ENCODE peak calls at places on chromosomes 13 and 19, in five cellular contexts. B is CD4-positive, alpha-beta T cell; P is AG04450; Y is CD8-positive, alpha-beta memory T cell; X is uterus. T is an unnamed sample.

GRCh38 chr13:45943965-45944364 is 92.4 kb upstream of the SIAH3 start:
- DNase-seq in B (no peak), P (no peak), Y (no peak), X (no peak), T (no peak)

GRCh38 chr19:39160523-39160861 is 34.9 kb downstream of the PAK4 start:
- DNase-seq in B (no peak), P (peak), Y (no peak), X (no peak), T (no peak)

GRCh38 chr19:7864719-7865074 is 9.5 kb downstream of the PRR36 start:
- DNase-seq in B (no peak), P (no peak), Y (no peak), X (no peak), T (no peak)

GRCh38 chr19:44785271-44785670 is 7.6 kb downstream of the CBLC start:
- DNase-seq in B (no peak), P (no peak), Y (no peak), X (no peak), T (no peak)

GRCh38 chr19:32580353-32580900 is 563 bp upstream of the PDCD5 start:
- DNase-seq in B (no peak), P (no peak), Y (no peak), X (no peak), T (no peak)

GRCh38 chr19:49859838-49860715 is 7.3 kb downstream of the PNKP start:
- DNase-seq in B (no peak), P (no peak), Y (no peak), X (no peak), T (no peak)

GRCh38 chr19:33750587-33751385 is 45.9 kb upstream of the KCTD15 start:
- DNase-seq in B (no peak), P (no peak), Y (no peak), X (no peak), T (no peak)

GRCh38 chr19:16445238-16446107 is 26.3 kb downstream of the EPS15L1 start:
- DNase-seq in B (no peak), P (no peak), Y (no peak), X (no peak), T (no peak)

GRCh38 chr13:48446454-48446853 is 33.5 kb upstream of the LPAR6 start:
- DNase-seq in B (no peak), P (peak), Y (no peak), X (no peak), T (no peak)

GRCh38 chr13:32136716-32137115 is 105.1 kb downstream of the FRY start:
- DNase-seq in B (no peak), P (no peak), Y (no peak), X (no peak), T (no peak)

GRCh38 chr13:95896302-95896701 is 156.9 kb downstream of the UGGT2 start:
- DNase-seq in B (no peak), P (no peak), Y (no peak), X (no peak), T (no peak)

GRCh38 chr19:32067686-32068085 is 277.7 kb upstream of the ZNF507 start:
- DNase-seq in B (no peak), P (no peak), Y (no peak), X (no peak), T (no peak)

GRCh38 chr13:31605076-31605858 is 134.1 kb upstream of the RXFP2 start:
- DNase-seq in B (no peak), P (no peak), Y (no peak), X (no peak), T (no peak)

GRCh38 chr19:15715642-15716041 is 12.2 kb upstream of the OR10H2 start:
- DNase-seq in B (no peak), P (no peak), Y (no peak), X (no peak), T (no peak)

GRCh38 chr13:87982436-87982835 is 311.3 kb downstream of the SLITRK5 start:
- DNase-seq in B (no peak), P (no peak), Y (no peak), X (no peak), T (no peak)

GRCh38 chr19:16836115-16836905 is 7.1 kb downstream of the SIN3B start:
- DNase-seq in B (no peak), P (no peak), Y (no peak), X (peak), T (no peak)

GRCh38 chr19:10552596-10553053 is 8.9 kb downstream of the ATG4D start:
- DNase-seq in B (no peak), P (no peak), Y (no peak), X (no peak), T (no peak)

GRCh38 chr19:49110567-49110966 is 3.6 kb upstream of the LIN7B start:
- DNase-seq in B (no peak), P (no peak), Y (no peak), X (no peak), T (no peak)

GRCh38 chr19:13053761-13054604 is 48.7 kb downstream of the LYL1 start:
- DNase-seq in B (no peak), P (peak), Y (no peak), X (peak), T (no peak)

GRCh38 chr19:30920238-30920637 is 429.0 kb downstream of the TSHZ3 start:
- DNase-seq in B (no peak), P (no peak), Y (no peak), X (no peak), T (peak)

GRCh38 chr13:26663801-26664200 is 96.8 kb downstream of the GPR12 start:
- DNase-seq in B (no peak), P (no peak), Y (no peak), X (no peak), T (no peak)

DNA sequence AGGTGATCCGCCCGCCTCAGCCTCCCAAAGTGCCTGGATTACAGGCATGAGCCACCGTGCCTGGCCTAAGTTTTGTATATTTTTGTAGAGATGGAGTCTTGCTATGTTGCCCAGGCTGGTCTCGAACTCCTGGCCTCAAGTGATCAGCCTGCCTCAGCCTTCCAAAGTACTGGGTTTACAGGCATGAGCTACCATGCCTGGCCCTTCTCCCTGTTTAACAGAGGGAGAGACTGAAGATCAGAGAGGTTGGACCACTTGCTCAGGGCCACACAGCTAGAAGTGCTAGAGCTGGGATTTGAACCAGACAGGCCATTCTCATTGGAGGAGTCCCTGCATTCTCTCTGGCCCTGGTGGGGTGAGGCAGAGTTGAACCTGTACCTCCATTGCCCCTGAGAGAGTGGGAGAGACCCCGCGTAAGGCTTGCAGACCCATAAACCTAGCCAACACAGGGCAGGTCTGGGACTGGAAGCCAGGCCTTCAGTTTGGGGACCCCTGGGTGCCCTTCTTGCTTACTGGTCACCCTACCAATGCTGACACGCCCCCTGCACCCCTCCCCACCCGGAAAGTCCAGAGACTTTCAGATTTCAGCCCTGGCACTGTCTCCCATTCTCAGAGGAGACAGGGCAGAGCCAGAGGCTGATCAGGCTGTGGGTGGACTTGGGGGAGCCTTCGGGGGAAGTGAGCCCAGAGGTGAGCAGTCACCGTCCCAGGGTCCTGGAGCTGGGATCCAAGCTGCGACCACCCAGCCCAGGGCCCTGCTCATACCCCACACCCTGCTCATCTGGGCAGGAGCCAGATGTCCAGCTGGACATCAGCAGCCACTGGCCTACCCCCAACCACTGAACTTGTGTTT is 13.3 kb downstream of the TTYH1 start:
- DNase-seq in B (no peak), P (no peak), Y (no peak), X (no peak), T (no peak)
- H3K27ac ChIP-seq in B (no peak), P (no peak), Y (no peak), X (no peak), T (peak)

DNA sequence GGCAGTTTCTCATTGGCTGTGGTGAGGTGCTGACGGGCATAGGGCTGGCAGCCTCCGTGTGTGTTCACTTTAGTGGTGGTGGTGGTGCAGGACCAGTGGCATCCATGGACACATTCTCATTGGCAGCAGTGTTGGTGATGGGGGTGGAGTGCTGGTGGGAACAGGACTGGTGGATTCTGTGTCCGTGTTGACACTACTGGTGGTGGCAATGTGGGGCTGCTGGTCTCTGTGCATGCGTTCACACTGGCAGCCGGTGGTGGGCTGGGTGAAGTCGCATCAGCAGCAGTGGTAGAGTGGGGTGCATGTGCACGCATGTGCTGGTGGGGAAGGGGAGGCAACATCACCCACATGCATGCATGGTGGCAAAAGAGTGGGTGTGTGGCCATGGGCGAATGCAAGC is 1471.4 kb upstream of the PCDH20 start:
- DNase-seq in B (no peak), P (no peak), Y (no peak), X (no peak), T (no peak)
- H3K27ac ChIP-seq in B (no peak), P (no peak), Y (no peak), X (no peak), T (no peak)

GRCh38 chr13:92821324-92821723 is 405.3 kb upstream of the GPC6 start:
- DNase-seq in B (no peak), P (no peak), Y (no peak), X (no peak), T (no peak)

GRCh38 chr13:92826197-92826596 is 400.4 kb upstream of the GPC6 start:
- DNase-seq in B (no peak), P (no peak), Y (no peak), X (no peak), T (no peak)

GRCh38 chr13:92827503-92827902 is 399.1 kb upstream of the GPC6 start:
- DNase-seq in B (no peak), P (no peak), Y (no peak), X (no peak), T (no peak)

DNA sequence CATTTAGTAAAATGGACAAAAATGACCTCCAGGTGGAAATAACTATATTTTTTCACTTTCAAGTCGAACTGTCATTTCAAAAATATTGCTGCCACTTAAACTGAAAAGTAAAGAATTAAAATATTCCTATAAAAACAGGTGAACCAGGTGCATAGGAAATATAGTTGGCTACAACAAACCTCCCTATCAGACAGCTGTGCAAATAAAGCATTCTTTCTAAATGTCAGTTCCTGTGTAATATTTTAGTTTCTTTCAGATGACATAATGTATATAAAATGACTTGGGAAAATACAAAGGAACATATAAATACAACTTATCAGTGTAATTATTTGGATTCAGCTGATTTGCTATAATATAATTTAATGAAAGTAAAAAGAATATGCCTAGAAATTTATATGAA is 403.5 kb upstream of the GPC6 start:
- DNase-seq in B (no peak), P (no peak), Y (no peak), X (no peak), T (no peak)
- H3K27ac ChIP-seq in B (no peak), P (no peak), Y (no peak), X (no peak), T (no peak)

DNA sequence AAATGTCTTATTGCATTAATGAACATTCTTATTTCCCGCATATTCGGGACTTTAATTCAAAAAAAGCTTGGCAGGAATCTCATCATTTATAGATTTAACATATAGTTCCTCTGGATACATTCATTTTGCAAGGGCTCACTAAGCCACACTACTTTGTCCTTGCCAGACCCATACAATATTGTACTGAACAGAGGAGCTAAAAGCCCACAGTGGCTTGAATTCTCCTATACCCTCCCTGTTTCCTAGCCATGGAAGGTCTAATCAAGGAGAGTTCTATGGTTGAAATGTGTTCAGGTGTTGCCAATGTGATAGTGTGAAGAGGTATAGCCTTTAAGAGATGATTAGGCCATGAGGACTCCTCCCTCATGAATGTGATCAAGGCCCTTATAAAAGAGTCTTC is 298.9 kb downstream of the ENOX1 start:
- DNase-seq in B (no peak), P (no peak), Y (no peak), X (no peak), T (no peak)
- H3K27ac ChIP-seq in B (no peak), P (no peak), Y (no peak), X (no peak), T (no peak)

GRCh38 chr13:102142473-102142826 is 259.4 kb downstream of the FGF14 start:
- DNase-seq in B (no peak), P (no peak), Y (no peak), X (no peak), T (no peak)
- H3K27ac ChIP-seq in B (no peak), P (no peak), Y (no peak), X (no peak), T (no peak)

DNA sequence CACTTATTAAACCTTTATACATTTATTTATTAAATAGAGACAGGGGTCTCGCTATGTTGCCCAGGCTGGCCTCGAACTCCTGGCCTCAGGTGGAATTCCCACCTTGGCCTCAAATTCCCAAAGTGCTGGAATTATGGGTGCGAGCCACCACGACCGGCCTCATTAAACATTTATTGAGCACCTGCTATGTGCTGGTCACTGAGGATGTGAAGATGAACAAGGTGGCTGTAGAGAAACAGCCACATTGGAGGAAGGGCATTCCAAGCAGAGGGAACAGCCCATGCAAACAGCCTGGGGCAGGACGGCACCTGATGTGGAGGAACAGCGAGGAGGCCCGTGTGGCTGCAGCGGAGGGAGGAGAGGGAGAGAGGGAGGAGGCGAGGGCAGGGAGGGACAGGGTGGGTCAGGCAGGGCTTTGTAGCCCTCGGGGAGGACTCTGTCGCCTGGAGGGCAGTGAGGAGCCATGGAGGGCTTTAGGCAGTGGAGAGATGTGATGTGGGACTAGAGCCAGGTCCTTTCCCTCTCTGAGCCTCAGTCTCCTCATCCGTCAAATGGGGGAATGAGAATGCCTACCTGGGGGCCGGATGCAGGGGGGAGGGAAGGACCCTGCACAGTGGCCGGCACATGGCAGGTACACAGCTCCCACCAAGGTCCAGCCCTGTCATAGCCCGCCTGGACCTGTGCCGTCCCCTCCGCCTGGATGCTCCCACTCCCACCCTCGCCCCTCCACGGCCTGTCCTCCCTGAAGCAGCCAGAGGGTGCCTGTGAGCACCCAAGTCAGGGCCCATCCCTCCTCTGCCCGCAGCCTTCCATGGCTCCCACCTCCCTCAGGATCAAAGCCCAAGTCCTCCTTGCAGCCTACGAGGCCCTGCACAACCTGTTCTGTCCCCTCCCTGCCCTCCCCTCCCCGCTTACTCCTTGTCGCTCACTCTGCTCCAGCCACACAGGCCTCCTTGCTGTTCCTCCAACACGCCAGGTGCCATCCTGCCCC is 21.5 kb upstream of the NFIC start:
- DNase-seq in B (no peak), P (no peak), Y (no peak), X (peak), T (no peak)
- H3K27ac ChIP-seq in B (no peak), P (no peak), Y (no peak), X (peak), T (no peak)

DNA sequence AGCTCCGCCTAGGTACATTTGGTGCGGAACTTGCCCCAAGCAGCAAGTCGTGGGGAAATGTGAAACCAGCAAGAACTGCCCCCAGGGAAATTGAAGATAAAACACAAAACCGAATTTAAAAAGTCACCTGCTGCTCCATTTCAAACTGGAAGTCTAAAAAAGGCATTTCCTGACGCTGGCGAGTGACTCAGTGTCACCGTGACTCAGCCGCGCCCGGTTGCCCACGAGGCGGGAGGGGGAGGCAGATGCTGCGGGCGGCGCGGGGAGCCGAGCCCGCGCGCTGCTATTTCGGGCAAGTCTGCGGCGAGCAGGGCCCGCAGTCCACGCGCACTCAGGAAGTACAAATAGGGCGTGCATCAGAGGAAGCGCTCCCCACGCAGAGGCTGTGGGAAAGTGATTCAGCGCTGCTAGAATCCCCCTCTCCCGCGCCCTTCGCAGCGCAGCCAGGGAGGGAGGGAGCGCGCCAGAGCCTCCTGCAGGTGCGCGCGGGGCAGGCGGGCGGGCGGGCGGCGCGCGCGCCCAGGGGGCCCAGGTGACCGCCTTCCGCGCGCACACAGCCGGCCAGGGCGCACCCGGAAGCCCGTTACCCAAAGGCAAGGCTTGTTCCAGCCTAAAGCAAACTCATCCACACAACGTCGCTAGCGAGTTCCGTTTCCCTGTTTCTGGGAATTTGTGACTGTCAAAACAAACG is 168.8 kb downstream of the COL4A1 start:
- DNase-seq in B (peak), P (no peak), Y (peak), X (peak), T (peak)
- H3K27ac ChIP-seq in B (no peak), P (no peak), Y (no peak), X (peak), T (peak)